ENCODE peak calls at places on chromosomes 7 and 10, in four cellular contexts. X, C, Y and I are unnamed samples.

GRCh38 chr7:105581066-105581811 is at the start of gene EFCAB10:
- DNase-seq in X (peak), C (peak), Y (no peak), I (peak)

GRCh38 chr7:7639847-7640220 is 718 bp upstream of the UMAD1 start:
- DNase-seq in X (no peak), C (peak), Y (peak), I (peak)

GRCh38 chr7:121440857-121441503 is 44.9 kb upstream of the FAM3C start:
- DNase-seq in X (no peak), C (no peak), Y (no peak), I (no peak)

GRCh38 chr10:46560381-46560780 is 3.9 kb upstream of the GPRIN2 start:
- DNase-seq in X (peak), C (no peak), Y (no peak), I (no peak)

GRCh38 chr10:74078037-74078436 is 72.6 kb downstream of the AP3M1 start:
- DNase-seq in X (no peak), C (no peak), Y (peak), I (no peak)

GRCh38 chr7:131536361-131536849 is 20.0 kb downstream of the PODXL start:
- DNase-seq in X (no peak), C (no peak), Y (no peak), I (no peak)

GRCh38 chr10:63281967-63282366 is 148.8 kb downstream of the NRBF2 start:
- DNase-seq in X (no peak), C (no peak), Y (no peak), I (no peak)

GRCh38 chr7:57204411-57204811 is 72.2 kb upstream of the ZNF479 start:
- DNase-seq in X (no peak), C (no peak), Y (no peak), I (no peak)

GRCh38 chr10:122288917-122289316 is 17.8 kb downstream of the BTBD16 start:
- DNase-seq in X (no peak), C (no peak), Y (no peak), I (no peak)

GRCh38 chr7:27316311-27316710 is 73.7 kb downstream of the EVX1 start:
- DNase-seq in X (no peak), C (no peak), Y (peak), I (no peak)

GRCh38 chr10:49202266-49202665 is 14.1 kb upstream of the TMEM273 start:
- DNase-seq in X (no peak), C (no peak), Y (no peak), I (no peak)

GRCh38 chr10:119595715-119596515 is 849 bp downstream of the TIAL1 start:
- DNase-seq in X (peak), C (no peak), Y (peak), I (peak)

GRCh38 chr10:11867497-11867896 is 44.3 kb downstream of the PROSER2 start:
- DNase-seq in X (no peak), C (no peak), Y (no peak), I (no peak)

GRCh38 chr7:107076781-107077698 is 32.5 kb downstream of the PRKAR2B start:
- DNase-seq in X (no peak), C (no peak), Y (peak), I (no peak)

GRCh38 chr7:118158766-118159165 is 25.2 kb upstream of the LSM8 start:
- DNase-seq in X (no peak), C (no peak), Y (peak), I (no peak)

GRCh38 chr7:137909042-137909441 is 62.3 kb upstream of the DGKI start:
- DNase-seq in X (no peak), C (no peak), Y (no peak), I (no peak)

GRCh38 chr10:114526112-114526496 is 121.8 kb upstream of the AFAP1L2 start:
- DNase-seq in X (no peak), C (no peak), Y (no peak), I (no peak)

GRCh38 chr7:53624391-53624790 is 589.0 kb downstream of the POM121L12 start:
- DNase-seq in X (no peak), C (no peak), Y (no peak), I (no peak)

GRCh38 chr10:6151087-6151977 is 51.4 kb upstream of the PFKFB3 start:
- DNase-seq in X (peak), C (peak), Y (peak), I (peak)

GRCh38 chr10:75210193-75211006 is at the start of gene VDAC2:
- DNase-seq in X (peak), C (peak), Y (peak), I (peak)

GRCh38 chr10:6136215-6137201 is 47.7 kb downstream of the RBM17 start:
- DNase-seq in X (no peak), C (no peak), Y (no peak), I (peak)

GRCh38 chr7:149799397-149800168 is 26.2 kb upstream of the ZNF467 start:
- DNase-seq in X (peak), C (peak), Y (peak), I (peak)

GRCh38 chr10:79561257-79561656 is 1.1 kb upstream of the SFTPA2 start:
- DNase-seq in X (no peak), C (no peak), Y (no peak), I (no peak)

GRCh38 chr7:121436688-121437087 is 40.6 kb upstream of the FAM3C start:
- DNase-seq in X (peak), C (no peak), Y (no peak), I (no peak)

GRCh38 chr7:39271386-39271785 is 293.7 kb downstream of the POU6F2 start:
- DNase-seq in X (peak), C (no peak), Y (no peak), I (no peak)

GRCh38 chr7:64320547-64321495 is 7.1 kb downstream of the ZNF736 start:
- DNase-seq in X (no peak), C (no peak), Y (no peak), I (no peak)

GRCh38 chr7:95334434-95334833 is 10.1 kb upstream of the PON1 start:
- DNase-seq in X (no peak), C (no peak), Y (no peak), I (no peak)

GRCh38 chr10:86197166-86197790 is 169.3 kb downstream of the GRID1 start:
- DNase-seq in X (no peak), C (no peak), Y (no peak), I (no peak)

GRCh38 chr10:15478429-15478828 is 107.3 kb upstream of the FAM171A1 start:
- DNase-seq in X (peak), C (no peak), Y (no peak), I (no peak)

GRCh38 chr7:140646931-140647647 is 6.5 kb upstream of the DENND2A start:
- DNase-seq in X (peak), C (peak), Y (peak), I (peak)

GRCh38 chr10:131068760-131069159 is 242.8 kb downstream of the TCERG1L start:
- DNase-seq in X (no peak), C (no peak), Y (no peak), I (no peak)

GRCh38 chr10:131006458-131007256 is 304.9 kb downstream of the TCERG1L start:
- DNase-seq in X (no peak), C (no peak), Y (no peak), I (no peak)

GRCh38 chr7:81594767-81595166 is 175.1 kb downstream of the HGF start:
- DNase-seq in X (no peak), C (no peak), Y (no peak), I (no peak)

GRCh38 chr7:113199841-113200240 is 81.5 kb upstream of the SMIM30 start:
- DNase-seq in X (no peak), C (no peak), Y (no peak), I (no peak)

GRCh38 chr7:139767561-139767982 is 10.2 kb downstream of the HIPK2 start:
- DNase-seq in X (no peak), C (no peak), Y (peak), I (peak)

GRCh38 chr7:131300572-131301466 is 26.9 kb upstream of the MKLN1 start:
- DNase-seq in X (no peak), C (no peak), Y (no peak), I (no peak)

GRCh38 chr7:108340856-108341411 is 115.3 kb downstream of the NRCAM start:
- DNase-seq in X (no peak), C (peak), Y (no peak), I (no peak)

GRCh38 chr10:78899996-78900714 is 168.6 kb upstream of the ZMIZ1 start:
- DNase-seq in X (peak), C (peak), Y (no peak), I (no peak)

GRCh38 chr10:42961156-42961589 is 115.7 kb upstream of the RET start:
- DNase-seq in X (no peak), C (no peak), Y (peak), I (no peak)

DNA sequence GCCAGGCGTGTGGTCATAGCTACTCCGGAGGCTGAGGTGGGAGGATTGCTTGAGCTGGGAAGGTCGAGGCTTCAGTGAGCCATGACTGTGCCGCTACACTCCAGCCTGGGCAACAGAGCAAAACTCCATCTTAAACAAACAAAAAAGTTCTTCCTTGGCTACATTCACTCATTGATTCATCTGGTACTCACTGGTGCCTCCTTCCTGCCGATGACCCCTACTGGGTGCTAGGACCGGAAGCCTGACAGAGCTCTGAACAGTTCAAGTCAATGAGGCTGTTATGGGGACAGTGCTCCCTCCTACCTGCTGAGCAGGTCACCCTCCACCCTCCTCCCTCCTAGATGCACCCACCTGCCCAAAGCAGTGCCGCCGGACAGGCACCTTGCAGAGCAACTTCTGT is 4.9 kb downstream of the PCOLCE start:
- DNase-seq in X (no peak), C (no peak), Y (no peak), I (no peak)
- TF ChIP-seq CTCF in X (no peak), C (no peak), Y (no peak), I (no peak)

GRCh38 chr7:513521-514166 is 6.0 kb downstream of the PDGFA start:
- DNase-seq in X (no peak), C (no peak), Y (no peak), I (no peak)
- TF ChIP-seq CTCF in X (peak), C (no peak), Y (no peak), I (no peak)

GRCh38 chr7:104160375-104160774 is 47.4 kb downstream of the ORC5 start:
- DNase-seq in X (no peak), C (no peak), Y (peak), I (no peak)
- TF ChIP-seq CTCF in X (peak), C (no peak), Y (no peak), I (no peak)

GRCh38 chr7:158818325-158819213 is 10.7 kb downstream of the ESYT2 start:
- DNase-seq in X (peak), C (peak), Y (peak), I (peak)
- TF ChIP-seq CTCF in X (no peak), C (peak), Y (no peak), I (peak)

GRCh38 chr10:124264271-124264670 is 154.5 kb downstream of the OAT start:
- DNase-seq in X (no peak), C (no peak), Y (no peak), I (no peak)

GRCh38 chr10:124264711-124265390 is 153.9 kb downstream of the OAT start:
- DNase-seq in X (no peak), C (no peak), Y (no peak), I (no peak)

GRCh38 chr10:124263726-124264125 is 155.0 kb downstream of the OAT start:
- DNase-seq in X (no peak), C (no peak), Y (no peak), I (no peak)

GRCh38 chr10:124262971-124263370 is 155.8 kb downstream of the OAT start:
- DNase-seq in X (no peak), C (no peak), Y (no peak), I (no peak)

GRCh38 chr10:124262249-124262865 is 156.4 kb downstream of the OAT start:
- DNase-seq in X (no peak), C (no peak), Y (no peak), I (no peak)
- TF ChIP-seq CTCF in X (no peak), C (peak), Y (no peak), I (no peak)

DNA sequence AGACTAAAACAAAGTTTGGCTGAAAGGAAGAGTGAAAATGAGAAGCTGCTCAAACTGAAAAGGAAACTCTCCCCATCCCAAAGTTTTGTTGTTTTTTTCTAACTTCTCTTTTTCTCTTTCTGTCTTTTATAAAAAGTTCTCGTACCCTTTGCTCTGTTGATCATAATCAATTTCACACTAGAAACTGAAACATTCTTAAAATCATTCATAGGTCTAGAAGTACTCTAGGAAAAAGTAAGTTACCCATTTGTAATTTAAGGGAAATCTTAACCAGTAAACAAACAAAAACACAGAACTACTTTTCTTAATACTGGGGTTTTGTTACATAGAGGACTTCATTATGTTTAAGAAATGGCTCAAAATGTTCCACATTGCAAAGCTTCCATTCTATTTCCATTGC is 339.8 kb downstream of the SEMA3D start:
- DNase-seq in X (no peak), C (no peak), Y (no peak), I (no peak)
- TF ChIP-seq CTCF in X (no peak), C (no peak), Y (no peak), I (no peak)

GRCh38 chr7:154698726-154699291 is 304.1 kb downstream of the PAXIP1 start:
- DNase-seq in X (peak), C (peak), Y (peak), I (no peak)
- TF ChIP-seq CTCF in X (peak), C (peak), Y (peak), I (peak)

DNA sequence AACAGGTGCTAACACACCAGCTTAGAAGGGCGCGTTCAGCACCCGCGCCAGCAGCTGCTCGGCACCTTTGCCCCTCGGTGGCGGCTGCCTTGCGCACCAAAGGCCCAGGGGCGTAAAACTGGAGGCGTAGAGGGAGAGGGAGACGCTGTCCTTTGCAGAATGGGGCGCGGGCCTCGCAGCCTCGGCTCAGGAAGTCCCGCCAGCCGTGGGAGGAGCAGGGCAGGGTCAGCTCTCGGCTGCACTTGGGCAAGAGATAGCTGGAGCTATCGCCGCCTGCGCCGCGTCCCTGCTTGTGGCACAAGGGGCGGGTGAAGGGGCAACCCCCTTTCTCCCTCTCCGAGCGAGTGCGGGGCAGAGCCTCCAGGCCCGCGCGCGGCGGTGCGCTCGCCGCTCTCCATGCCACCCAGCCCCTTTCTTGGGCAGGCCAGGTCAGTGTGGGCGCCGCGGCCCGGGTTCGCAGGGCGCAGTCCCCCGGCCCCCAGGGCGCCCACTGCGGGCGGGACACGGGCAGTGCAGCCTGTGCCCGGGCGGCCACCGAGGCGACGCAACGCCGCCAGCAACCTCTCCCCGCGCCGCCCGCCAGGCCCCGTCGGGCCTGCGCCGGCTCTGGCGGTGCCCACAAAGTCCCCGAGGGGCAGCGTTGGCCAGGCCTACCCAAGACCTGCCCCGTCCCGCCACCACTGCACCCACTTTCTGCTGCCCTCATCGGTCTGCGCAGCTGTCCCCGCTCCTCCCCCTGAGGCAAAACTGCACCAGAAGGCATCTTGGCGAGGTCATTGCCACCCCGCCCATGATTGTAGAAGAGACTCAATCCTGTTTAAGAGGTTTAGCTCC is 4.1 kb downstream of the NEUROD6 start:
- DNase-seq in X (peak), C (no peak), Y (no peak), I (peak)
- TF ChIP-seq CTCF in X (peak), C (no peak), Y (no peak), I (no peak)